ENCODE peak calls at places on chromosomes 2 and 18, in four cellular contexts. R, M, H and Z are unnamed samples.

GRCh38 chr2:170524828-170525565 is 190.1 kb upstream of the SP5 start:
- DNase-seq in R (no peak), M (peak; percentile 1), H (no peak), Z (no peak)

GRCh38 chr18:25517881-25518715 is 166.1 kb upstream of the ZNF521 start:
- DNase-seq in R (no peak), M (no peak), H (no peak), Z (no peak)

GRCh38 chr2:199850250-199850717 is 708 bp downstream of the FTCDNL1 start:
- DNase-seq in R (no peak), M (no peak), H (no peak), Z (no peak)

GRCh38 chr2:214676421-214677089 is 132.9 kb downstream of the BARD1 start:
- DNase-seq in R (no peak), M (no peak), H (no peak), Z (no peak)

GRCh38 chr18:2970762-2971659 is 41.9 kb downstream of the LPIN2 start:
- DNase-seq in R (no peak), M (peak; percentile 25), H (no peak), Z (no peak)

GRCh38 chr2:192035731-192036442 is 158.8 kb downstream of the TMEFF2 start:
- DNase-seq in R (no peak), M (peak; percentile 76), H (no peak), Z (no peak)

GRCh38 chr2:6955523-6956136 is 38.4 kb downstream of the RNF144A start:
- DNase-seq in R (no peak), M (no peak), H (no peak), Z (no peak)

GRCh38 chr2:207549145-207549544 is 19.4 kb downstream of the CREB1 start:
- DNase-seq in R (no peak), M (no peak), H (no peak), Z (no peak)

GRCh38 chr2:179338681-179339080 is 74.0 kb upstream of the SESTD1 start:
- DNase-seq in R (no peak), M (peak; percentile 31), H (no peak), Z (no peak)

GRCh38 chr18:3350566-3351527 is 88.9 kb downstream of the MYL12B start:
- DNase-seq in R (no peak), M (peak; percentile 23), H (no peak), Z (no peak)

GRCh38 chr2:186229265-186229664 is 256.8 kb upstream of the ZC3H15 start:
- DNase-seq in R (no peak), M (no peak), H (no peak), Z (no peak)
- TF ChIP-seq CTCF in R (no peak), M (no peak), H (no peak), Z (no peak)

GRCh38 chr2:2101924-2102323 is 229.2 kb downstream of the MYT1L start:
- DNase-seq in R (no peak), M (no peak), H (no peak), Z (no peak)
- TF ChIP-seq CTCF in R (no peak), M (no peak), H (no peak), Z (peak; percentile 75)

GRCh38 chr2:1821530-1821929 is 77.2 kb upstream of the PXDN start:
- DNase-seq in R (no peak), M (no peak), H (no peak), Z (no peak)

GRCh38 chr2:1822341-1822740 is 78.0 kb upstream of the PXDN start:
- DNase-seq in R (no peak), M (no peak), H (no peak), Z (no peak)

GRCh38 chr2:1824202-1824905 is 80.0 kb upstream of the PXDN start:
- DNase-seq in R (peak; percentile 29), M (no peak), H (no peak), Z (no peak)

GRCh38 chr2:1825046-1825445 is 80.7 kb upstream of the PXDN start:
- DNase-seq in R (no peak), M (no peak), H (no peak), Z (no peak)

GRCh38 chr2:1823187-1824169 is 79.2 kb upstream of the PXDN start:
- DNase-seq in R (no peak), M (no peak), H (no peak), Z (peak; percentile 57)
- TF ChIP-seq CTCF in R (no peak), M (no peak), H (no peak), Z (no peak)

DNA sequence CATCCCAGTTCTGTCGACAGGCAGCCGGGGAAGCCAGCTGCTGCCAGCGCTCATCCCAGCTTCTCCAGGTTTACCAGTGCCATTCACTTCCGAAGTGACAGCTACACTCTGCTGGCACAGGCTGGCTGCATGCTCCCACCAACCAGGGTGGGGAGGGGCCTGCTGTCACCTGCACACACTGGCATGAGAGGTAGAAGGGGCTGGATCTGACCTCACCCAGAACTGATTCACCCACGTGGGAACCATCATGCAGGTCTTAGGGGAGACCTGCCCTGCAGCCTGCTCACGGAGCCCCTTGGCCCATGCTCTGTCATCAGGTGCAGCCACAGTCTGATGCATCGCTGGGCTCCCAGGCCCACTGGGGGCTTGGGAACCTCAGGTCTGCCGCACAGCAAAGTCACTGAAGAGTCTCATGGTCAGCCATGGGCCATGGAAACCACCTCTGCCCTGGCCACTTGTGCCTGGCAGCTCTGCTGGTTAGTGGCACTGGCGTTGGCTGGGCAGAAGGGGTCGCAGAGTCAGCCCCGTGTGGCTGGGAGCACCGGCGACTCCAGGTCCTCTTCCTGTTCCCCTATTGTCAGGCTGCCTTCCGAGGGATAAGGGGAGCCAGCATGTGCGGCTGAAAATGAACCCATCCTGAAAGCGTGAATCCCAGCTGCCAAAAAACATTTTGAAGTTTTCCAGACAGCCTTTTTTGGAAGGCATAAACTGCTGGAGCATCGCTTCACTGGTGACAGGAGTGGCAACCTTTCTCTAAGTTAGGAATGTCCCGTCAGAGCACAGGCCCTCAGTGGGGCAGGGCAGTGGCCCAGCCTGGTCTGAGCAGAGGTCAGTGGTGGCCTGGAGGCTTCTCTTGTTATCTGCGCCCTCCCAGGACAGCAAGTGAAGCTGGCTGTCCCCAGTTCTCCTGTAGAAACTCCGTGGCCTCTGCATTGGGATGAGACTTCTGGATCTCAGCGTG is 157.8 kb downstream of the SEPTIN10 start:
- DNase-seq in R (no peak), M (no peak), H (no peak), Z (no peak)
- TF ChIP-seq CTCF in R (no peak), M (no peak), H (no peak), Z (no peak)